ENCODE peak calls at places on chromosomes 6 and 20, in eight cellular contexts. W, U, Y, H, V, K, N and M are unnamed samples.

GRCh38 chr6:170074435-170074834 is 216.4 kb downstream of the DLL1 start:
- DNase-seq in W (no peak), U (no peak), Y (no peak), H (no peak), V (no peak), K (no peak), N (no peak), M (peak; percentile 45)

GRCh38 chr6:157503018-157503747 is 122.2 kb downstream of the ZDHHC14 start:
- DNase-seq in W (no peak), U (no peak), Y (no peak), H (no peak), V (no peak), K (no peak), N (no peak), M (no peak)

GRCh38 chr6:44254957-44255808 is 2.1 kb downstream of the SLC35B2 start:
- DNase-seq in W (no peak), U (no peak), Y (no peak), H (no peak), V (peak; percentile 63), K (no peak), N (peak; percentile 72), M (peak; percentile 82)

GRCh38 chr20:62839816-62840215 is 21.8 kb downstream of the TCFL5 start:
- DNase-seq in W (no peak), U (no peak), Y (no peak), H (no peak), V (no peak), K (no peak), N (no peak), M (no peak)

GRCh38 chr6:12891595-12891994 is 175.0 kb downstream of the PHACTR1 start:
- DNase-seq in W (no peak), U (no peak), Y (no peak), H (no peak), V (no peak), K (no peak), N (no peak), M (no peak)

GRCh38 chr6:106508836-106509235 is 120.5 kb downstream of the RTN4IP1 start:
- DNase-seq in W (no peak), U (no peak), Y (no peak), H (no peak), V (no peak), K (no peak), N (no peak), M (no peak)

GRCh38 chr20:46571418-46571817 is 21.0 kb upstream of the OCSTAMP start:
- DNase-seq in W (no peak), U (no peak), Y (no peak), H (no peak), V (no peak), K (no peak), N (no peak), M (no peak)

GRCh38 chr6:6696867-6697531 is 108.5 kb downstream of the LY86 start:
- DNase-seq in W (no peak), U (peak; percentile 46), Y (no peak), H (peak; percentile 64), V (peak; percentile 69), K (peak; percentile 61), N (peak; percentile 76), M (peak; percentile 90)

GRCh38 chr6:11207199-11207968 is 25.1 kb downstream of the NEDD9 start:
- DNase-seq in W (peak; percentile 62), U (peak; percentile 100), Y (peak; percentile 92), H (peak; percentile 79), V (no peak), K (no peak), N (no peak), M (peak; percentile 80)

GRCh38 chr6:38508286-38508685 is 131.4 kb downstream of the BTBD9 start:
- DNase-seq in W (no peak), U (peak; percentile 40), Y (no peak), H (no peak), V (no peak), K (no peak), N (no peak), M (no peak)

GRCh38 chr6:6915813-6916547 is 191.8 kb upstream of the RREB1 start:
- DNase-seq in W (no peak), U (peak; percentile 26), Y (no peak), H (no peak), V (peak; percentile 80), K (no peak), N (no peak), M (no peak)

GRCh38 chr20:57663681-57664451 is 43.6 kb upstream of the ZBP1 start:
- DNase-seq in W (peak; percentile 46), U (no peak), Y (no peak), H (no peak), V (peak; percentile 49), K (no peak), N (no peak), M (peak; percentile 48)

GRCh38 chr20:19952392-19952791 is 64.8 kb upstream of the NAA20 start:
- DNase-seq in W (no peak), U (no peak), Y (no peak), H (no peak), V (no peak), K (no peak), N (no peak), M (no peak)

GRCh38 chr6:17093692-17094091 is 8.2 kb upstream of the STMND1 start:
- DNase-seq in W (no peak), U (no peak), Y (no peak), H (no peak), V (no peak), K (no peak), N (peak; percentile 40), M (no peak)

GRCh38 chr6:83190596-83190995 is 2.5 kb downstream of the PGM3 start:
- DNase-seq in W (no peak), U (no peak), Y (no peak), H (no peak), V (no peak), K (no peak), N (no peak), M (no peak)

GRCh38 chr6:75143186-75143585 is 62.7 kb downstream of the COL12A1 start:
- DNase-seq in W (no peak), U (peak; percentile 87), Y (peak; percentile 66), H (no peak), V (no peak), K (no peak), N (no peak), M (peak; percentile 21)

GRCh38 chr6:80336906-80337305 is 230.4 kb downstream of the BCKDHB start:
- DNase-seq in W (no peak), U (no peak), Y (no peak), H (no peak), V (no peak), K (no peak), N (no peak), M (no peak)

GRCh38 chr6:1624071-1624847 is 14.5 kb downstream of the FOXC1 start:
- DNase-seq in W (no peak), U (no peak), Y (no peak), H (peak; percentile 17), V (peak; percentile 47), K (no peak), N (no peak), M (peak; percentile 96)

GRCh38 chr20:49207071-49207470 is 12.1 kb upstream of the DDX27 start:
- DNase-seq in W (no peak), U (no peak), Y (no peak), H (no peak), V (no peak), K (no peak), N (peak; percentile 53), M (no peak)
- TF ChIP-seq CTCF in W (no peak), U (no peak), Y (no peak), H (no peak), V (no peak), K (no peak), N (peak; percentile 57), M (no peak)

DNA sequence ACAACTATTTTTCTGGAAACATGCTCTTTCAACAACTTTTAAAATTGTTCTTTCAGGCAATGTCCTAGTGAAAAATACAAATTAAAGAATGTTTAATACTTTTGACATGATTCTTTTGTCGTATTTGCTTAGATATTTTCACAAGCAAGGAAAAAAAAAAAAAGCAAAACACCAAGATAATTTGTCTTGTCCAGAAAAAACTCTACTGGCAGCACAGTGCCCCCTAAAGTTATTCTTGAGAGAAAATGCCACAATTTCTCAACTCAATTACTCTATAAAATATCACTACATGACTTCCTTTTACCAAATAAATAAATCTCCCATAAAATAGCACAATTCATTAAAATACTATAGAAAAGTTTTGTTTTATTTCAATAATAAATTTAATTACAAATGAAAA is 652.5 kb upstream of the EPHA7 start:
- DNase-seq in W (no peak), U (no peak), Y (no peak), H (no peak), V (no peak), K (no peak), N (no peak), M (no peak)
- TF ChIP-seq CTCF in W (no peak), U (peak; percentile 17), Y (no peak), H (no peak), V (no peak), K (no peak), N (peak; percentile 67), M (no peak)

DNA sequence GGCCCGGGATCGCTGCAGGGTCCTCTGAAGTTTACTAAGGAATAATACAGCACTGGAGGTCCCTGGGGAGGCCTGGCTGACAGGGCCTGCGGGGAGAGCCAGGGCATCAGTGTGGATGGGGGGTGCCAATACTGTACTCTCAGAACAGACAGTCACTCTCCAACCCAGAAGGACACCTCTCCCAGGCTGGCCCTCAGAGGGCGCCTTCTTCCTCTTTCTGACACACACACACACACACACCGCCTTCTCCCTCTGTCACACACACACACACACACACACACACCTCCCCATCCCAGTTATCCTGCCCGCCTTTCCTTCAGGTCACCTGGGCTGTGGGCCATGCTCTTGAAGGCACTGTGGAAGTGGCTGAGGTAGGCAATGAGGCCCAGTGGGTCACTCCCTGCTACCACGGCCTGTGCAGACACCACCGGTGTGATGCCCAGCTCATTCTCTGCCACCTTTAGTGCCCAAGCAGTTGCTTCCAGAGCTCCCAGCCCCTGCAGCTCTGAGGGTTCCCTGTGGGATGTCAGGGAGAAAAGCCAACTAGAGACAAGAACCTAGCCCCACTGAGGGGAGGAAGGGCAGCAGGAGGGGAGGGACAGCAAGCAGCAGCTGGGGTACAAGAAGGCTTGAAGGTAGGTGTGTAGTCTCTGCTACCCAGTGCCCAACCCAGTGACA is 7.5 kb downstream of the SMPD2 start:
- DNase-seq in W (no peak), U (no peak), Y (no peak), H (peak; percentile 24), V (no peak), K (no peak), N (no peak), M (peak; percentile 48)
- TF ChIP-seq CTCF in W (no peak), U (no peak), Y (no peak), H (no peak), V (no peak), K (no peak), N (no peak), M (no peak)

GRCh38 chr6:151240861-151241642 is 1.3 kb downstream of the AKAP12 start:
- DNase-seq in W (no peak), U (peak; percentile 85), Y (peak; percentile 13), H (peak; percentile 36), V (peak; percentile 75), K (peak; percentile 40), N (peak; percentile 56), M (peak; percentile 86)

GRCh38 chr6:151242420-151242841 is 2.7 kb downstream of the AKAP12 start:
- DNase-seq in W (no peak), U (peak; percentile 57), Y (no peak), H (no peak), V (no peak), K (no peak), N (no peak), M (peak; percentile 60)

GRCh38 chr6:151239603-151240035 is at the start of gene AKAP12:
- DNase-seq in W (no peak), U (peak; percentile 69), Y (peak; percentile 23), H (no peak), V (peak; percentile 58), K (no peak), N (peak; percentile 74), M (no peak)

GRCh38 chr6:151241853-151242252 is 2.1 kb downstream of the AKAP12 start:
- DNase-seq in W (no peak), U (no peak), Y (no peak), H (no peak), V (no peak), K (no peak), N (no peak), M (peak; percentile 53)

GRCh38 chr6:151240036-151240685 is 394 bp downstream of the AKAP12 start:
- DNase-seq in W (no peak), U (peak; percentile 69), Y (no peak), H (peak; percentile 36), V (peak; percentile 88), K (peak; percentile 30), N (peak; percentile 94), M (peak; percentile 93)
- TF ChIP-seq CTCF in W (no peak), U (no peak), Y (no peak), H (no peak), V (no peak), K (no peak), N (peak; percentile 10), M (no peak)